ENCODE peak calls at places on chromosomes 13 and 19, in six cellular contexts. H is endodermal cell, J is AG10803, R is dorsolateral prefrontal cortex, S is cardiac muscle cell, L is GM12865. G is an unnamed sample.

GRCh38 chr13:58935689-58936088 is 1228.0 kb downstream of the DIAPH3 start:
- DNase-seq in R (no peak), H (no peak), J (no peak), S (no peak), L (no peak), G (no peak)

GRCh38 chr19:46571495-46571894 is 29.6 kb upstream of the CALM3 start:
- DNase-seq in R (no peak), J (no peak), S (peak; percentile 23), L (peak; percentile 18), H (peak; percentile 92), G (no peak)

GRCh38 chr19:53157601-53158000 is 1.3 kb downstream of the ZNF347 start:
- DNase-seq in S (peak; percentile 17), L (no peak), J (peak; percentile 8), R (no peak), H (peak; percentile 72), G (no peak)

GRCh38 chr13:92592757-92593156 is 633.9 kb upstream of the GPC6 start:
- DNase-seq in H (no peak), J (no peak), L (no peak), S (no peak), R (no peak), G (no peak)

GRCh38 chr19:10797078-10797477 is 38.9 kb downstream of the TMED1 start:
- DNase-seq in S (no peak), H (no peak), J (no peak), R (no peak), L (no peak), G (no peak)

GRCh38 chr13:113520571-113520970 is 30.1 kb upstream of the DCUN1D2 start:
- DNase-seq in H (no peak), R (no peak), J (no peak), L (no peak), S (no peak), G (no peak)

GRCh38 chr13:23558675-23559536 is 11.3 kb upstream of the TNFRSF19 start:
- DNase-seq in H (no peak), J (peak; percentile 95), S (peak; percentile 40), L (peak; percentile 61), R (no peak), G (no peak)

GRCh38 chr13:87671824-87672603 is 843 bp downstream of the SLITRK5 start:
- DNase-seq in L (no peak), R (no peak), S (no peak), J (no peak), H (peak; percentile 78), G (no peak)

GRCh38 chr19:47560999-47561398 is 11.9 kb downstream of the ZNF541 start:
- DNase-seq in S (no peak), L (peak; percentile 40), J (no peak), R (no peak), H (no peak), G (no peak)

GRCh38 chr19:15422311-15423075 is 3.7 kb upstream of the AKAP8L start:
- DNase-seq in S (no peak), H (no peak), R (no peak), L (no peak), J (no peak), G (no peak)

GRCh38 chr19:47095707-47096704 is 17.6 kb downstream of the ZC3H4 start:
- DNase-seq in R (no peak), J (no peak), L (no peak), H (peak; percentile 42), S (no peak), G (peak; percentile 96)

GRCh38 chr13:46992383-46992952 is 95.6 kb upstream of the HTR2A start:
- DNase-seq in R (no peak), L (peak; percentile 62), J (peak; percentile 12), S (peak; percentile 5), H (no peak), G (no peak)
- TF ChIP-seq CTCF in R (no peak), L (peak; percentile 30), J (peak; percentile 37), S (peak; percentile 55), H (peak; percentile 71), G (no peak)

GRCh38 chr13:28754698-28755545 is 36.2 kb upstream of the SLC46A3 start:
- DNase-seq in H (peak; percentile 67), R (no peak), S (peak; percentile 12), J (peak; percentile 48), L (no peak), G (peak; percentile 52)
- H3K4me3 ChIP-seq in H (no peak overlapping the region), R (no peak overlapping the region), S (no peak overlapping the region), J (no peak overlapping the region), L (no peak overlapping the region), G (peak overlapping the region; percentile 15)

GRCh38 chr19:57280913-57281425 is 684 bp downstream of the ZNF460 start:
- DNase-seq in H (no peak), L (peak; percentile 78), J (no peak), S (peak; percentile 8), R (no peak), G (no peak)
- TF ChIP-seq CTCF in H (no peak), L (no peak), J (no peak), S (no peak), R (no peak), G (no peak)

GRCh38 chr13:110528371-110528770 is 33.2 kb downstream of the RAB20 start:
- DNase-seq in J (no peak), L (no peak), S (no peak), R (no peak), H (no peak), G (no peak)
- H3K4me3 ChIP-seq in J (no peak overlapping the region), L (no peak overlapping the region), S (no peak overlapping the region), R (no peak overlapping the region), H (no peak overlapping the region), G (no peak overlapping the region)